ENCODE peak calls at places on chromosome 12, in seven cellular contexts. P is tibial artery, U is heart left ventricle, X is PC-9, Y is AG04450, K is colonic mucosa, E is fibroblast of mammary gland. A is an unnamed sample.

GRCh38 chr12:72632286-72632685 is 360.1 kb downstream of the TRHDE start:
- DNase-seq in P (no peak), U (no peak), K (no peak), X (no peak), Y (peak), E (no peak), A (no peak)

GRCh38 chr12:33706927-33707326 is 267.3 kb upstream of the SYT10 start:
- DNase-seq in K (no peak), E (no peak), P (no peak), U (no peak), Y (no peak), X (no peak), A (no peak)

GRCh38 chr12:19382111-19382526 is 57.2 kb upstream of the AEBP2 start:
- DNase-seq in K (no peak), E (peak), Y (no peak), U (no peak), X (peak), P (no peak), A (peak)

GRCh38 chr12:71027835-71028234 is 107.3 kb upstream of the PTPRR start:
- DNase-seq in K (no peak), E (no peak), U (no peak), P (no peak), Y (no peak), X (no peak), A (no peak)

GRCh38 chr12:6234214-6234613 is 34.0 kb downstream of the CD9 start:
- DNase-seq in U (no peak), E (peak), Y (no peak), X (no peak), K (no peak), P (no peak), A (no peak)

GRCh38 chr12:30420561-30420960 is 275.1 kb downstream of the IPO8 start:
- DNase-seq in K (no peak), P (no peak), E (peak), Y (no peak), U (no peak), X (no peak), A (no peak)

GRCh38 chr12:28057856-28058615 is 85.5 kb upstream of the PTHLH start:
- DNase-seq in U (no peak), E (no peak), X (peak), K (no peak), Y (no peak), P (no peak), A (no peak)

GRCh38 chr12:123134755-123135282 is 16.1 kb downstream of the PITPNM2 start:
- DNase-seq in Y (no peak), E (no peak), P (no peak), U (no peak), X (no peak), K (no peak), A (no peak)

GRCh38 chr12:66129934-66130266 is 650 bp downstream of the LLPH start:
- DNase-seq in X (peak), E (no peak), Y (no peak), U (no peak), K (no peak), P (no peak), A (no peak)

GRCh38 chr12:98644433-98644711 is 216 bp downstream of the IKBIP start:
- DNase-seq in P (peak), K (no peak), E (no peak), U (no peak), X (no peak), Y (no peak), A (no peak)

GRCh38 chr12:64025174-64025958 is 180.9 kb downstream of the SRGAP1 start:
- DNase-seq in E (no peak), X (no peak), P (no peak), K (no peak), U (no peak), Y (no peak), A (no peak)

GRCh38 chr12:92973614-92974013 is 44.5 kb upstream of the EEA1 start:
- DNase-seq in Y (peak), U (no peak), K (no peak), P (no peak), E (peak), X (no peak), A (peak)

GRCh38 chr12:76519538-76519937 is 40.0 kb downstream of the OSBPL8 start:
- DNase-seq in K (no peak), U (no peak), X (no peak), Y (no peak), P (no peak), E (no peak), A (peak)

GRCh38 chr12:40691913-40692616 is at the start of gene CNTN1:
- DNase-seq in E (peak), K (peak), Y (no peak), X (peak), U (peak), P (peak), A (peak)

GRCh38 chr12:6268484-6269157 is 41.9 kb upstream of the PLEKHG6 start:
- DNase-seq in Y (no peak), P (no peak), K (no peak), E (no peak), X (no peak), U (no peak), A (no peak)

GRCh38 chr12:130070017-130070653 is 92.1 kb upstream of the FZD10 start:
- DNase-seq in P (peak), K (no peak), Y (no peak), U (peak), E (no peak), X (no peak), A (no peak)

GRCh38 chr12:97127061-97127460 is 220.0 kb downstream of the NEDD1 start:
- DNase-seq in U (no peak), P (no peak), E (no peak), X (no peak), Y (no peak), K (no peak), A (no peak)

DNA sequence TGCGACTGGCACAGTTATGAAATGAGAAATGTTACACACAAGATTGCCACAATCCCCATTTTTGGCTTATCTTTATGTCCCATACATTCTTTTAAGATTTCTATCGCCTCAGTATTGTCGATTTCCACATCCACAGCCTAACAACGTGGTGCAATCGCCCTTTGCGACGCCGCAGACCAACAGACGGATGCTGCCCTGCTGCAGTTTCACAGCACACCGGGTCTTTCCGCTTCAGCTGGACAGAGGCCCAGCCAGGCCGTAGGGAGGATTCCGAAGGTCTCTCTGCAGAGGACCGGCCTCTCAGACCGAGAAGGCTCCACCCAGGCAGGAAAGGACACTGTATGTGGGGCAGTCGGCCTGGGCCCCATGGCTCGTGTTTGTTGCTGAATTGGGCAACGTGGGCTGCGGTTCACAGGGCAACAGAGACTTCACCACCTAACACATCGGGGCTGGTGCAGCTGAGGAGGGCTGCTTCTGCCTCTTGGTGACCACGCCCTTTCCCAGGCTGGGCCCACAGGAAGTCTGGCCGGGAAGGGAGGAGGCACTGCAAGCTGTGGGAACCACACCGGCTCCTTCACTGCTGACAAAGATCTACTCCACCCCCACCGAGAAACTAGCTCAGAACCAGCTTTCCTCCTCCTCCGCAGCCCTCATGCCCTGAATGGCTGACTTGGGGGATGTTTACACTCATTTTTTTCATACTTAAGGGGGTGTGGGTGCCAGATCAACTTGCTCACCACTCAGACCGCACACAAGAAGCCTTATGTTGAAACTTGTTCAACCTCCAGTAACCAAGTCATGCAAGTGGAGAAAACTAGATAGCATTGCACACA is 32.9 kb upstream of the MDM1 start:
- DNase-seq in X (peak), P (peak), Y (peak), K (peak), U (peak), E (peak), A (peak)
- TF ChIP-seq CTCF in X (no peak), P (no peak), Y (no peak), K (no peak), U (no peak), E (no peak), A (no peak)

DNA sequence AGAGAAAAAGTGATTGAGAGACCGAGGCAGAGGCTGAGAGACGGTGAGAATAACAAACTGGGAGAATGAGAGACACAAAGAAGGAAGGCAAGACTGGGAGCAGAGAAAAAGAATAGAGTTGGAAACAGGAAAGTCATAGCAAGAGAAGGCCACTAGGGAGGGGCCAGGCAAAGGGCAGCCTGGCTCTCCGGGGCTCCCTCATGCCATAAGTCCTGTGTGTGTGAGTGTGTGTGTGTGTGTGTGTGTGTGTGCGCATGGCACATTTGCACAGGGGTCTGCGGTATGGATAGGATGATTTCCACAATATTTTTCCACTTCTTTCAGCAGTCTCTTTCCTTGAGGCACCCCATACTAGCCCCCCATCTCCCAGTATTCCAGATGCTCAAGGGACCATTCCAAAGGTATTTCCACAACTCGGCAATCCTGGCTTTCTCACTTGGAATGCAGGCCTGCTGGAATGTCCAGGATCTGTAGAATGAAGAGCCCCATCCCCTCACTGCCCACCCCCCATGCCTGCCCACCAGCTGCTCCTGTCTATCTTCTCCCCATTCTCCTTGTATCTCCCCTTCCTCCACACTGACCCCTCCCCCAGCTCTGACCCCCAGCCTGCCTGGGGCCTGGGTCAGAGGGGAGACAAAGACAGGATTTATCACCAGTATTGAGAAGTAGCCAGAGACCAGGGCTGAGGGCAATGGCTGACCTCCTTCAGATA is 9.0 kb downstream of the GPR84 start:
- DNase-seq in K (no peak), P (no peak), X (no peak), Y (no peak), E (no peak), U (no peak), A (no peak)
- TF ChIP-seq CTCF in K (no peak), P (no peak), X (no peak), Y (no peak), E (no peak), U (no peak), A (no peak)

DNA sequence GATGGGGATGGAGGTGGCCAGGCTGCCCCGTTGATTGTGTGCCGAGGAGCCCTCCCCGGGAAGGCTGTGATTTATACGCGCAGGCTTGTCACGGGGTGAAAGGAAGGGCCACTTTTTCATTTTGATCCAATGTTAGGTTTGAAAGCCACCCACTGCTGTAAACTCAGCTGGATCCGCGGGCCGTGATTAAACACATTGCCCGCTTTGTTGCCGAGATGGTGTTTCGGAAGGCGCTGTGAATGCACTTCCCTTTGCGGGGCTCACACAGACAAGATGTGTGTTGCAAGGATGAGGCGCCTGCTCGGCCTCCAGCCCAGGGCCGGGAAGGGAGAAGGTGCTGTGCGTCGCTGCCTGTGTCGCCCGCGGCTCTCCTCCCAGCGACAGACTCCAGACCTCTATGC is 98.9 kb downstream of the TMEM132C start:
- DNase-seq in E (no peak), K (no peak), P (no peak), U (no peak), X (no peak), Y (no peak), A (no peak)
- TF ChIP-seq CTCF in E (no peak), K (no peak), P (no peak), U (no peak), X (no peak), Y (no peak), A (no peak)

DNA sequence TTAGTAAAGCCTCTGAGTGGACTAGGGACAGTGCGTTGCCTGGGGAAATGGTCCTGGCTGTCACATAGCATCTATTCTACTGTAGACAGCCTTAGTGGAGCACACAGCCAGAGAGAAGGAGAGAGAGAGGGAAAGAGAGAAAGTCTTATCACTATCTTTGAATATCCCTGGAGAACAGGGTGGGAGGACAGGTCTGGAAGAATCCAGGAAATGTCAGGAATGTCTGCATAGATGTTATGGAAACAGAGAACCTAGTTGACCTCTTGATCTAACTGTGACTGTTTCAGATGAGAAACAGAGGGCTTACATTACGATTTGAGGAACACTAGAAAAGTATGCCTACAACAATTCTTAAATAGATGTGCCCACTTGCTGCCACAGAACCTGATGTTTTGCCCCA is 92.8 kb downstream of the SLC15A5 start:
- DNase-seq in E (no peak), X (no peak), U (no peak), K (no peak), P (no peak), Y (no peak), A (no peak)
- TF ChIP-seq CTCF in E (no peak), X (no peak), U (no peak), K (no peak), P (no peak), Y (no peak), A (no peak)

GRCh38 chr12:47818701-47819543 is 781 bp downstream of the HDAC7 start:
- DNase-seq in K (peak), X (peak), Y (no peak), P (peak), E (no peak), U (peak), A (peak)

GRCh38 chr12:47818007-47818376 is 1.7 kb downstream of the HDAC7 start:
- DNase-seq in U (no peak), E (no peak), P (no peak), X (no peak), K (no peak), Y (no peak), A (no peak)

GRCh38 chr12:47816646-47817271 is 2.9 kb downstream of the HDAC7 start:
- DNase-seq in E (no peak), X (no peak), U (peak), P (no peak), K (no peak), Y (no peak), A (no peak)

GRCh38 chr12:47818382-47818700 is 1.4 kb downstream of the HDAC7 start:
- DNase-seq in K (no peak), X (no peak), E (no peak), P (no peak), U (no peak), Y (no peak), A (no peak)

GRCh38 chr12:47817272-47818006 is 2.3 kb downstream of the HDAC7 start:
- DNase-seq in X (no peak), U (no peak), Y (no peak), E (peak), K (no peak), P (no peak), A (no peak)
- TF ChIP-seq CTCF in X (no peak), U (peak), Y (peak), E (peak), K (no peak), P (peak), A (no peak)

DNA sequence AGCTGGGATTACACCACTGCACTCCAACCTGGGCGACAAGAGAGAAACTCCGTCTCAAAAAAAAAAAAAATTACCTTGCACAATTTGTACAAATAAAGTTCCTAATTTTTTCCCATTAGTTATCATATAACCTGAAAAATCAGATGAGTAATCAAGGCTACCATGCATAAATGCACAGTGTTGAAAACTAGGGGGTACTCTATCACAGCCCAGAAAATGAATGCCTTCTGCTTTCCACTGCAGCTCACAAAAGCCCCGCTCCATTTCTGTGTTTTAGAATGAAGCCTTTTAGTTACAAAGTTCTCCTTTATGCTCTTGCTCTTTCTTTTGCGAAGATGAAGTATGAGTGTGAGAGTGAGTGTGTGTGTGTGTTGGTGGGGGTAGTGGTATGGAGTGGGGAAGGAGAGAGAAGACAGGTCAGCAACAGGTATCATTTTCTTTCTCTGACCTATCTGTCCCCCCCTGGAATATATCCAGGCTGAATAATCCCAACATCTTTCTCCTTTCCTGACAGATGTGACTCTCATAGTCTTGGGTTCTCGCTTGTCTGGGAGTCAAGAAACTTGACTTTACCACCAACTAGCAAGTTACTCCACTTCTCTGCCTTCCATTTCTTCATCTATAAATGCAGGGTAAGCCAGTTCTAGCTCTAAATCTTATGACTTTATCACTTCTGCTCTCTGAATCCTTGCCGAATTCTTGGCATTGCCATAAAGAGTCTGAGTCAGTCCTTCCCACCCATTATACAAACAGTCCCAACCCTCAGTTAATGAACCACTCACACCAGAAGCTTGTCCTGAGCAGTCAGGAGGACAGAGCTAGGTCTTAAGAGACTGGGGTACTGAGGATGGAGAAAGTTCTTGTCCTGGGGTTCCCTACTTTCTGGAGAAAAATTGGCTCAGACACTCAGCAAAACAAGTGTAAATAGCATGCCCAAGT is 16.1 kb downstream of the BIN2 start:
- DNase-seq in K (peak), P (no peak), E (peak), U (no peak), X (peak), Y (peak), A (no peak)
- TF ChIP-seq CTCF in K (no peak), P (no peak), E (no peak), U (no peak), X (no peak), Y (no peak), A (no peak)

DNA sequence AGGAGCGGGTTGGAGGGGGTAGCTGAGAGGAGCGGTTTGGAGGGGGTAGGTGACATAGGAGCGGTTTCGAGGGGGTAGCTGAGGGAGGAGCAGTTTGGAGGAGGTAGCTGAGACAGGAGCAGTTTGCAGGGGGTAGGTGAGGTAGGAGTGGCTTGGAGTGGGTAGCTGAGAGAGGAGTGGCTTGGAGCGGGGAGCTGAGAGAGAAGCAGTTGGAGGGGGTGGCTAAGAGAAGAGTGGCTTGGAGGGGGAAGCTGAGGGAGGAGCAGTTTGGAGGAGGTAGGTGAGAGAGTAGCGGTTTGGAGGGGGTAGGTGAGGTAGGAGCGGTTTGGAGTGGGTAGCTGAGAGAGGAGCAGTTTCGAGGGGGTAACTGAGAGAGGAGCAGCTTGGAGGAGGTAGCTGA is 152.1 kb downstream of the GLT1D1 start:
- DNase-seq in U (no peak), K (no peak), E (no peak), X (no peak), P (no peak), Y (no peak), A (no peak)
- TF ChIP-seq CTCF in U (no peak), K (no peak), E (no peak), X (no peak), P (no peak), Y (no peak), A (no peak)

DNA sequence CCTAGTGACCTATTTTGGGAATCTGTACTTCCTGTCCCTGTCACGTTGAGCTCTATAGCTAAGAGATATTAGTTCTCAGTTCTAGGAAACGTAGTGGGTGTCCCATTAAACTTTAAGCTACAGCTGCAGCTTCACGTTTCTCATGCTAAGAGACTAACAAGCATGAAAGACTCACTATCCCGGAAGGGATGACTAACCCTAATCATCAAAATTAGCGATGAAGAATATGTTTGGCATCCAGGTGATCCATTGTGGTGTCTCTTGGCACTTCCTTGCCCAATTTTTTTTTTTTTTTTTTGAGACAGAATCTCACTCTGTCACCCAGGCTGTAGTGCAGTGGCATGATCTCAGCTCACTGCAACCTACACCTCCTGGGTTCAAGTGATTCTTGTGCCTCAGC is 11.0 kb upstream of the LALBA start:
- DNase-seq in X (no peak), E (no peak), P (no peak), Y (no peak), U (no peak), K (no peak), A (no peak)
- TF ChIP-seq CTCF in X (no peak), E (no peak), P (no peak), Y (no peak), U (no peak), K (no peak), A (no peak)